ENCODE peak calls at places on chromosomes 12 and 14, in five cellular contexts. Y is AG04450, C is astrocyte, V is left lung, Z is MM.1S. G is an unnamed sample.

GRCh38 chr12:52230364-52231281 is 2.4 kb upstream of the KRT7 start:
- DNase-seq in C (peak; percentile 82), Y (no peak), Z (no peak), V (peak; percentile 81), G (no peak)

GRCh38 chr12:57005980-57006808 is at the start of gene ZBTB39:
- DNase-seq in Y (no peak), V (peak; percentile 45), C (peak; percentile 13), Z (peak; percentile 66), G (peak; percentile 95)

GRCh38 chr14:37988472-37988871 is 219.2 kb upstream of the SSTR1 start:
- DNase-seq in V (no peak), Y (no peak), Z (no peak), C (no peak), G (no peak)

GRCh38 chr12:86613306-86613705 is 357.1 kb upstream of the MGAT4C start:
- DNase-seq in C (no peak), Z (no peak), Y (no peak), V (no peak), G (no peak)

GRCh38 chr12:89051065-89051677 is 301.1 kb downstream of the DUSP6 start:
- DNase-seq in V (no peak), Y (peak; percentile 34), C (peak; percentile 44), Z (peak; percentile 64), G (peak; percentile 51)

GRCh38 chr12:125185740-125186470 is 120.7 kb downstream of the AACS start:
- DNase-seq in Z (peak; percentile 64), C (peak; percentile 55), V (peak; percentile 88), Y (no peak), G (peak; percentile 80)

GRCh38 chr14:61470261-61470953 is 149.0 kb downstream of the PRKCH start:
- DNase-seq in C (peak; percentile 97), V (no peak), Y (peak; percentile 94), Z (no peak), G (no peak)

GRCh38 chr12:89225808-89226368 is 126.4 kb downstream of the DUSP6 start:
- DNase-seq in V (peak; percentile 33), Z (no peak), C (peak; percentile 83), Y (peak; percentile 66), G (peak; percentile 7)

GRCh38 chr14:62420853-62421252 is 624.4 kb downstream of the KCNH5 start:
- DNase-seq in C (peak; percentile 9), Z (no peak), Y (no peak), V (no peak), G (no peak)

GRCh38 chr14:105015242-105015641 is 5.6 kb downstream of the CDCA4 start:
- DNase-seq in C (no peak), Y (no peak), Z (no peak), V (no peak), G (no peak)

GRCh38 chr12:46354111-46354798 is 18.3 kb downstream of the SLC38A2 start:
- DNase-seq in C (no peak), Y (no peak), Z (peak; percentile 21), V (no peak), G (no peak)

GRCh38 chr14:73762375-73762822 is 48.2 kb upstream of the PNMA1 start:
- DNase-seq in C (no peak), Y (no peak), Z (peak; percentile 59), V (no peak), G (peak; percentile 70)

GRCh38 chr14:29798078-29798477 is 129.6 kb downstream of the PRKD1 start:
- DNase-seq in V (no peak), Z (no peak), Y (no peak), C (no peak), G (no peak)

GRCh38 chr12:80551897-80552296 is 107.9 kb downstream of the PTPRQ start:
- DNase-seq in Z (no peak), C (peak; percentile 98), V (no peak), Y (peak; percentile 88), G (no peak)

GRCh38 chr12:93375906-93376305 is 1.8 kb upstream of the NUDT4 start:
- DNase-seq in V (no peak), C (no peak), Z (no peak), Y (no peak), G (no peak)

GRCh38 chr12:50006754-50007442 is 18.4 kb downstream of the RACGAP1 start:
- DNase-seq in Y (no peak), C (peak; percentile 66), Z (no peak), V (no peak), G (no peak)

GRCh38 chr14:57060276-57060956 is 208.3 kb downstream of the EXOC5 start:
- DNase-seq in V (no peak), C (no peak), Z (peak; percentile 83), Y (no peak), G (peak; percentile 58)

GRCh38 chr14:51458563-51458955 is 193.2 kb upstream of the FRMD6 start:
- DNase-seq in V (no peak), Z (no peak), C (peak; percentile 97), Y (peak; percentile 90), G (no peak)

GRCh38 chr12:42172811-42173210 is 28.1 kb upstream of the GXYLT1 start:
- DNase-seq in V (no peak), Y (no peak), Z (no peak), C (no peak), G (no peak)

GRCh38 chr14:21264025-21264801 is 5.0 kb downstream of the HNRNPC start:
- DNase-seq in V (no peak), Y (peak; percentile 45), C (peak; percentile 90), Z (peak; percentile 25), G (peak; percentile 57)

GRCh38 chr14:105411985-105412767 is 7.5 kb upstream of the MTA1 start:
- DNase-seq in V (no peak), C (no peak), Z (no peak), Y (no peak), G (no peak)

GRCh38 chr14:33917664-33918063 is 33.2 kb downstream of the EGLN3 start:
- DNase-seq in Y (no peak), C (no peak), Z (no peak), V (no peak), G (no peak)

DNA sequence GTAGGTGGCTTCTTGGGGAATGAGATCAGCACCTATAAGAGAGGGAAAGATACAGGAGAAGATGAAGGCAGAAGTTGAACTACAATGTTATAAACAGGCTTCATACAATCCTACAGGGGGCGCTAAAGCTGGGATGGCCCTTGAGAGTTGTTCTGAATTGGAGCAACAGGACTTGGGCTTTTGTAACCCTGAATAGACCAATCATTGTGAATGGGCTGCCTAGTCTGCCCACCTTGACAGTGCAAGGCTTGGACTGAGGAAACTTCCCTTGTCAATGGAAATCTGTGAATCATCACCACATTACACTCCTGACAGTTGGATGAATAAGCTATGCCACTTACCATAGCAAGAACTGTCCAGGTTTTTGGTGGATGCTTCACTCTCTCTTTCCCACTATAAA is 306.1 kb downstream of the KCNC2 start:
- DNase-seq in Z (no peak), C (peak; percentile 2), V (no peak), Y (no peak), G (no peak)
- TF ChIP-seq CTCF in Z (peak; percentile 29), C (peak; percentile 19), V (no peak), Y (peak; percentile 25), G (peak; percentile 39)

GRCh38 chr14:54488646-54489317 is at the start of gene GMFB:
- DNase-seq in V (peak; percentile 93), Y (peak; percentile 77), C (peak; percentile 82), Z (peak; percentile 76), G (peak; percentile 94)
- TF ChIP-seq CTCF in V (peak; percentile 34), Y (peak; percentile 67), C (peak; percentile 45), Z (peak; percentile 10), G (peak; percentile 24)

DNA sequence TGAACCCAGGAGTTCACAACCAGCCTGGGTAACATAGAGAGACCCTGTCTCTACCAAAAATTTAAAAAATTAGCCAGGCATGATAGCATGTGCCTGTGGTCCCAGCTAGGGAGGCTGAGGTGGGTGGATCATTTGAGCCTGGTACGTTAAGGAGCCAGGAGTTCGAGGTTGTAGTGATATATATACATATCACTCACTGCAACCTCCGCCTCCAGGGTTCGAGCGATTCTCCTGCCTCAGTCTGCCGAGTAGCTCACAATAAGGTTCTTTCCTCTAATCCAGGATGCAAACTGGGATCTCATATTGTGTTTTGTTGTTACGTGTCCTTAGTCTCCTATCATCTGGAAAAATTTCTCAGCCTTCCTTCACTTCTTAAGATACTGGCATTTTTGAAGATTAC is 24.0 kb upstream of the GSC start:
- DNase-seq in Z (no peak), C (no peak), Y (no peak), V (no peak), G (no peak)
- TF ChIP-seq CTCF in Z (no peak), C (no peak), Y (no peak), V (no peak), G (no peak)

DNA sequence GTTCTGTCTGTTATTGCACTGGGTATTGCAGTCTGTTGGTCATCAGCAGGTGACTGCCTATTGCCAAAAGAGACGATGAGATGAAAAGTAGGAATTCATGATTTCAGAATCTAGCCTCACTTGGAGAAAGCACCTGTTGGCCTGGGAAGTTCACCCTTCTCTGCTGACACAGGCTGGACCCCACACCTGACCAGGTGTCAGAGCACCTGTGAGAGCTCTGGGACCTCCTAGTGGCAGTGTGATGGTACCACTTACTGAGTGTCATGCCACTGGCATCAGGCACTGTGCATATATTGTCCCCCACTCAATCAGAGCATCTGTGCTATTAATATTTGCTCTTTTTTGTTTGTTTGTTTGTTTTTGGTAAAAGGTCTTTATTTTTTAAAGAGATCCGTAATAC is 68.0 kb downstream of the RASSF3 start:
- DNase-seq in C (no peak), V (no peak), Y (no peak), Z (peak; percentile 48), G (no peak)
- TF ChIP-seq CTCF in C (no peak), V (no peak), Y (no peak), Z (peak; percentile 51), G (peak; percentile 24)

DNA sequence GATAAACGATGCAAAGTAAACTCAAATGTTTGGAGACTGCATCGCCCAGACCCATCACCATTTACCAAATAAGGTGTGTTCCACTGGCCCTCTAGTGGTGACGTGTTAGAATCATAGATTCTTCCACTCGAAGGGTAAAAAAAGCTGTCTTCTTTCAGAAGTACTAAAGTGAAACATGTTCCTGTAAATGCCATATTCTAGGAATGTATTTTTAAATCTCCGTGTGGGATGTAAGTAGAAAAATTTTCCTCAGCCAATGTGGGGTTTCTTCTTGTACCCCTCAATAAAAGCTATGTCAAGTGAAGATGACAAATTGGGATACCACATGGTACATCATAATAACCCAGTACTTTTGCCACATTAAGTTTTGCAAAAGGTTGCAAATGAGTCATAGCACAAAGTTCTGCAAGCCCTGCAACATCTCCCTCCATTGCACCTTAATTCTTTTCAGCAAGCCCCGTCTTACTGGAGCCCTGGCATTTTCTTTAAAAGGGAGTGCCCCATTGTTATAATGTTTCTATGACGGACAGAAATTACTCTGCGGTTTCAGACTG is 100.8 kb downstream of the CCER1 start:
- DNase-seq in Z (peak; percentile 61), V (no peak), Y (peak; percentile 13), C (peak; percentile 20), G (no peak)
- TF ChIP-seq CTCF in Z (peak; percentile 75), V (peak; percentile 55), Y (peak; percentile 86), C (peak; percentile 83), G (peak; percentile 67)